ENCODE peak calls at places on chromosomes 6 and 20, in eight cellular contexts. D is adrenal gland; Q is body of pancreas; H is heart right ventricle; U is uterus; T is CD4-positive, alpha-beta memory T cell; W is psoas muscle; J is ascending aorta. M is an unnamed sample.

GRCh38 chr6:117188627-117189201 is 76.6 kb upstream of the VGLL2 start:
- DNase-seq in T (no peak), U (no peak), H (no peak), Q (no peak), D (no peak), J (no peak), W (no peak), M (no peak)

GRCh38 chr20:59819496-59820203 is 113.8 kb downstream of the SYCP2 start:
- DNase-seq in U (peak; percentile 3), W (no peak), Q (no peak), D (no peak), H (no peak), J (peak; percentile 41), T (no peak), M (no peak)

GRCh38 chr20:16580127-16580526 is 6.9 kb upstream of the KIF16B start:
- DNase-seq in J (no peak), U (no peak), D (no peak), T (no peak), W (no peak), H (no peak), Q (no peak), M (no peak)

GRCh38 chr6:117677553-117678131 is 2.4 kb downstream of the NUS1 start:
- DNase-seq in J (no peak), Q (no peak), W (no peak), T (no peak), H (no peak), D (no peak), U (no peak), M (no peak)

GRCh38 chr6:36979343-36979742 is 6.7 kb downstream of the MTCH1 start:
- DNase-seq in D (peak; percentile 67), U (peak; percentile 56), J (no peak), Q (peak; percentile 71), T (peak; percentile 35), W (no peak), H (no peak), M (peak; percentile 76)

GRCh38 chr6:12508553-12508952 is 208.0 kb upstream of the PHACTR1 start:
- DNase-seq in U (no peak), H (no peak), Q (no peak), D (no peak), W (no peak), J (no peak), T (no peak), M (no peak)

GRCh38 chr6:7085911-7086310 is 21.9 kb upstream of the RREB1 start:
- DNase-seq in D (peak; percentile 88), U (peak; percentile 23), Q (peak; percentile 43), T (no peak), W (peak; percentile 53), H (peak; percentile 27), J (no peak), M (peak; percentile 52)

GRCh38 chr6:159615923-159616322 is 77.1 kb downstream of the SOD2 start:
- DNase-seq in Q (no peak), J (no peak), U (no peak), T (no peak), H (no peak), W (no peak), D (no peak), M (no peak)

GRCh38 chr6:26553264-26553738 is 15.1 kb downstream of the HMGN4 start:
- DNase-seq in H (peak; percentile 68), T (peak; percentile 81), W (peak; percentile 58), J (peak; percentile 83), U (peak; percentile 76), Q (peak; percentile 72), D (peak; percentile 82), M (peak; percentile 80)

GRCh38 chr6:138104618-138105213 is 2.5 kb downstream of the PERP start:
- DNase-seq in Q (no peak), W (no peak), H (no peak), U (no peak), D (no peak), J (no peak), T (no peak), M (no peak)

GRCh38 chr20:25195014-25195961 is at the start of gene ENTPD6:
- DNase-seq in W (peak; percentile 94), Q (peak; percentile 92), H (peak; percentile 97), U (peak; percentile 95), T (peak; percentile 98), D (peak; percentile 94), J (peak; percentile 93), M (peak; percentile 98)

DNA sequence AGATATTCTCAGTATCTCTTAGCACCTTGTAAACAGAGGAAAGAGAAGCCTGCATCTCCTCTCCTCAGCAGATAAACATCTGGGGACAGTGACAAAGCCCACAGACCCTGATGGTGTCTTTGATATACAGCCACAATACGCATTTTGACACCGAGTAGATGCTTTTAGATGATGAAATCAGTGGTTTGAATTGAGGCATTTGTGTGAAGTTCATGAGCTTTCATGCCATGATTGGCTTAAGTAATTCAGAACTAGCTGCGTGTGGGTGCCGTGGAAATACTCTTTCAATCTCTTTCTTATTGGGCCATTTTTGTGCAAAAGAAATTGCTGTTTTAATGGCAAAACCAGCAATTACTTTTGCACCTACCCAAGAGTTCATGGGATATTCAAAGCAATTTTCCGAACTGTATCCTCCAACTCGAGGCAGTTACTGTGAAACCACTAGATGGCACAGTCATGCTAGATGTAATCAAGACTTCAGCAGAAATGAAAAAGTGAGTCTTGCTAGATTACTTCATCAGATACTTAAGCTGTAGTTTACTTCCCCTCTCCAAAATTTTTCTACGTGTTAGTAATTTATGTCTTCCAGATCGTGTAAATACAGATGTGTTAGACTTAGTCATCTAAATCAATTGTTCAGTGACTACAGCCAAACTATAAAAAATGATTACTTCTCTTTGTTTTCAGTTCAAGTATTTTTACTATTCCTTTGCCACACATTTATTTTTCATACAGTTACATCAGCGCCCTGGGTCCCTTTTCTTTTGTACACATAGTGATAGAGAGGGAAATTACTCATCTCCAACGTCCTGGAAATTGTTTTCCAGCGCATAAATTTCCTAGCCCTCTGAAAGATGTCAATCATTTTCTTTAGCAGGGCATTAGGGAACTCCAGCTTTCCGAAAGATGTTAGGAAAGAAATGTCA is 49.4 kb downstream of the IYD start:
- DNase-seq in U (no peak), W (no peak), Q (peak; percentile 56), H (no peak), D (peak; percentile 46), J (no peak), T (peak; percentile 47), M (no peak)
- H3K27ac ChIP-seq in U (peak overlapping the region; percentile 70), W (peak overlapping the region; percentile 56), Q (no peak overlapping the region), H (peak overlapping the region; percentile 24), D (no peak overlapping the region), J (peak overlapping the region; percentile 37), T (no peak overlapping the region), M (no peak overlapping the region)

GRCh38 chr6:393391-394221 is 2.1 kb downstream of the IRF4 start:
- DNase-seq in D (no peak), T (peak; percentile 18), W (no peak), J (no peak), U (no peak), H (no peak), Q (no peak), M (no peak)
- H3K27me3 ChIP-seq in D (peaks cover 52% of the 10 kb centered on the region), T (no peaks in the 10 kb centered on the region), W (peaks cover 22% of the 10 kb centered on the region), J (peaks cover 10% of the 10 kb centered on the region), U (peaks cover 8% of the 10 kb centered on the region), H (peaks cover 32% of the 10 kb centered on the region), Q (peaks cover 22% of the 10 kb centered on the region), M (peaks cover 3% of the 10 kb centered on the region)

DNA sequence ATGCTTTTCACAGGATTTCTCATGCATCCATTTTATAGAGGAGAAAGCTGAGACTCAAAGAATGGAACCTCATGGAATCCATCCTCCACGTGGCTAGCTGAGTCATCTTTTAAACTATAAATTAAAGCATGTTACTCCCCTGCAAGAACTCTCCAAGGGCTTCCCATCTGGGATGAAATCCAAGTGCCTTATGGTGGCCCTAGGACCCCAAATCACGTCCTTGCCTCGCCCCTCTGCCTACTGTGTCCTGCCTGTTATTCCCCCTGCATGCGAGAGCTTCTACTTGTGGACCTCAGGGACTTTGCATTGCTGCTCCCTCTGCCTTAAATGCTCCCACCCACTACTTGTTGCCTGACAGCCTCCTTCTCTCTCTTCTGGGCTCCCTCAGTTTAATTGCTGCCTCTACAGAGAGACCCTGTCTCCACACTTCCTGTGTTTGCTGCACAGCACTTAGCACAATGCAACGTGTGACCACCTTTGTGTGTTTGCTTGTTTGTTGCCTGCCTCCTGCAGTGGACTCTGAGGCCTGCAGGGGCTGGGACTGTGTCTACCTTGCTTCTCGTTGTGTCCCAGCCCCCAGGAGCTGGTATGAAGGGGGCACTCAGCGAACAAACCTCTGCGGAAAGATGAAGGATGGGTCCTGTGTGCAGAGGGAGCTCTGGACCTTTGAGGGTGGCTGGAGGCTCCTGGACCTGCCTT is 39.4 kb downstream of the TOX2 start:
- DNase-seq in D (no peak), Q (no peak), U (no peak), T (no peak), W (no peak), H (no peak), J (no peak), M (no peak)
- H3K4me1 ChIP-seq in D (peaks cover 18% of the 10 kb centered on the region), Q (peaks cover 9% of the 10 kb centered on the region), U (no peaks in the 10 kb centered on the region), T (peaks cover 83% of the 10 kb centered on the region), W (no peaks in the 10 kb centered on the region), H (peaks cover 73% of the 10 kb centered on the region), J (peaks cover 8% of the 10 kb centered on the region), M (peaks cover 8% of the 10 kb centered on the region)

DNA sequence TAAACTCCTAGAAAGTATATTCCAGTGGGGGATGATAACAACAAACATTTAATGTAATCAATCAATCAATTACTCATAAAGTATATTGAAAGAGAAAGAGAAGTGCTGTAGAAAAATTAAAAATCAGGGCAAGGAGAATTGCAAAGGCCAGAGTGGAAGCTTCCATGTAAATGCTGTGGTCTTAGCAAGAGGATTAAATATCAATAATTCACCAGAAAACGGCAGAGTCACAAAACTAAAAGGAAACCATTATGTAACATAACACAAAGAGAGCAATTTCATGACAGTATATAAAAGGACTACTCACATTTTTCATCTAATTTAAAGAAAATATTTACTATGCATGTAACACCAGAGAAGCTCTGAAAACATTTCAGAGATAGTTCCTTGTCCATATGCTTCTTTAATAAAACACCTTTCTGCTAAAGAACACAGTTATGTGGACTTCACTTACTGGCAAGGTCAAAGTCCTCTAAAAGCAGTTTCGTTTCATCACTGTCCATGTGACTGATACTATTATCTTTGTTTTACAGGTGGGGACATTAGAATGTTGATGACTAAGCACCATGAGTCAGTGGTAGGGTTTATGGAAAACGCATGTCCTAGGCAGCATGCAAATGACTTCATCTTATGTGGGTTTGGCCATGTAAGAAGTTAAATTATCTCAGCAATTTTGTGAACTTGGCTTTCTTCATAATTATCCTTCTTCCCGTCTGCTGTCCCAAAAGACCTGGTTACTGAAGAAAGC is 185.7 kb upstream of the TENT5A start:
- DNase-seq in Q (peak; percentile 73), J (no peak), H (no peak), W (no peak), D (peak; percentile 22), T (no peak), U (no peak), M (no peak)
- H3K27ac ChIP-seq in Q (peak overlapping the region; percentile 33), J (peak overlapping the region; percentile 46), H (no peak overlapping the region), W (no peak overlapping the region), D (no peak overlapping the region), T (no peak overlapping the region), U (no peak overlapping the region), M (no peak overlapping the region)

GRCh38 chr6:75755704-75756103 is 6.7 kb downstream of the MYO6 start:
- DNase-seq in W (no peak), Q (no peak), U (no peak), J (no peak), H (no peak), T (no peak), D (no peak), M (no peak)
- H3K27me3 ChIP-seq in W (no peaks in the 10 kb centered on the region), Q (no peaks in the 10 kb centered on the region), U (no peaks in the 10 kb centered on the region), J (no peaks in the 10 kb centered on the region), H (no peaks in the 10 kb centered on the region), T (no peaks in the 10 kb centered on the region), D (no peaks in the 10 kb centered on the region), M (no peaks in the 10 kb centered on the region)

M was measured in right cardiac atrium.